ENCODE peak calls at places on chromosomes 7 and 10, in ten cellular contexts. J, T, E, P, O, R, B, Y, W and S are unnamed samples.
A peak's percentile ranks its signal among the peaks of the same experiment; 100 is the strongest.

GRCh38 chr10:7622969-7623368 is 43.8 kb downstream of the ITIH5 start:
- DNase-seq in B (peak; percentile 60), J (peak; percentile 13), O (no peak), T (no peak), P (no peak), W (no peak), R (no peak), Y (no peak), E (no peak), S (no peak)

GRCh38 chr10:63588436-63589180 is 67.4 kb downstream of the REEP3 start:
- DNase-seq in E (no peak), J (no peak), P (peak; percentile 22), R (no peak), B (no peak), Y (no peak), T (no peak), W (peak; percentile 24), O (peak; percentile 54), S (peak; percentile 61)

GRCh38 chr10:123998197-123999141 is 94.9 kb downstream of the CHST15 start:
- DNase-seq in Y (no peak), T (no peak), B (no peak), W (no peak), E (no peak), O (no peak), P (no peak), R (no peak), J (no peak), S (no peak)

GRCh38 chr10:101091546-101092290 is 29.9 kb downstream of the KAZALD1 start:
- DNase-seq in B (no peak), T (no peak), P (no peak), W (no peak), R (no peak), O (no peak), Y (no peak), E (no peak), J (no peak), S (peak; percentile 74)

GRCh38 chr7:111647881-111648280 is 85.6 kb upstream of the IMMP2L start:
- DNase-seq in B (no peak), E (no peak), R (no peak), O (no peak), W (no peak), Y (no peak), T (no peak), J (no peak), P (no peak), S (no peak)

GRCh38 chr7:12635830-12636229 is 51.6 kb upstream of the ARL4A start:
- DNase-seq in R (no peak), J (no peak), W (peak; percentile 67), Y (no peak), O (peak; percentile 41), E (no peak), P (no peak), T (no peak), B (no peak), S (no peak)

GRCh38 chr7:111107989-111108388 is 17.1 kb downstream of the LRRN3 start:
- DNase-seq in R (no peak), W (peak; percentile 38), O (no peak), T (no peak), J (no peak), B (no peak), E (no peak), P (no peak), Y (no peak), S (peak; percentile 81)

GRCh38 chr10:110802551-110803238 is 69.0 kb upstream of the PDCD4 start:
- DNase-seq in J (no peak), W (peak; percentile 90), Y (peak; percentile 50), B (no peak), T (no peak), O (peak; percentile 86), E (peak; percentile 85), R (no peak), P (peak; percentile 88), S (peak; percentile 92)

GRCh38 chr7:101097561-101097960 is 12.3 kb downstream of the TRIM56 start:
- DNase-seq in Y (no peak), P (no peak), W (no peak), O (no peak), T (no peak), B (no peak), R (no peak), E (no peak), J (no peak), S (no peak)

GRCh38 chr7:116570306-116570705 is 45.5 kb downstream of the CAV1 start:
- DNase-seq in T (no peak), R (no peak), W (peak; percentile 56), Y (no peak), E (no peak), J (no peak), P (peak; percentile 29), O (no peak), B (no peak), S (no peak)

GRCh38 chr10:44647877-44648542 is 263.1 kb upstream of the CXCL12 start:
- DNase-seq in B (no peak), Y (no peak), J (no peak), T (no peak), E (peak; percentile 30), P (peak; percentile 92), R (no peak), O (no peak), W (peak; percentile 61), S (no peak)

GRCh38 chr7:88845091-88845490 is 49.6 kb upstream of the TEX47 start:
- DNase-seq in B (no peak), P (no peak), Y (no peak), W (no peak), T (no peak), J (no peak), O (no peak), E (no peak), R (no peak), S (no peak)

GRCh38 chr10:71846816-71847215 is 4.2 kb downstream of the PSAP start:
- DNase-seq in Y (no peak), P (no peak), B (no peak), R (no peak), O (no peak), J (no peak), T (no peak), W (no peak), E (no peak), S (peak; percentile 6)

GRCh38 chr10:101002456-101002855 is 2.8 kb downstream of the LZTS2 start:
- DNase-seq in T (no peak), B (no peak), Y (no peak), E (no peak), W (no peak), R (no peak), P (no peak), O (no peak), J (no peak), S (no peak)

GRCh38 chr10:31291123-31291522 is 27.9 kb upstream of the ZEB1 start:
- DNase-seq in R (no peak), B (no peak), O (no peak), T (no peak), Y (no peak), P (no peak), E (no peak), J (no peak), W (no peak), S (no peak)

GRCh38 chr7:55129409-55130078 is 110.7 kb downstream of the EGFR start:
- DNase-seq in E (peak; percentile 63), J (no peak), R (no peak), Y (no peak), W (peak; percentile 88), P (peak; percentile 40), T (no peak), O (peak; percentile 56), B (no peak), S (no peak)

GRCh38 chr7:30989008-30989823 is 25.5 kb downstream of the GHRHR start:
- DNase-seq in P (no peak), E (no peak), Y (no peak), B (no peak), R (no peak), W (no peak), O (no peak), J (no peak), T (no peak), S (peak; percentile 34)

GRCh38 chr10:77566228-77566627 is 71.4 kb downstream of the KCNMA1 start:
- DNase-seq in O (no peak), T (no peak), R (no peak), Y (no peak), J (no peak), E (no peak), P (no peak), B (no peak), W (no peak), S (no peak)

GRCh38 chr7:1922071-1922869 is 252.2 kb downstream of the ELFN1 start:
- DNase-seq in P (no peak), R (peak; percentile 69), T (no peak), O (no peak), J (no peak), W (no peak), Y (no peak), E (peak; percentile 43), B (no peak), S (no peak)

GRCh38 chr10:130127612-130128607 is 8.3 kb upstream of the GLRX3 start:
- DNase-seq in O (peak; percentile 73), T (peak; percentile 27), P (peak; percentile 78), E (peak; percentile 71), B (peak; percentile 89), R (peak; percentile 58), Y (peak; percentile 44), W (peak; percentile 74), J (peak; percentile 69), S (peak; percentile 65)

GRCh38 chr7:139958599-139959380 is 104.0 kb downstream of the PARP12 start:
- DNase-seq in E (peak; percentile 63), T (no peak), Y (no peak), P (no peak), W (peak; percentile 5), B (no peak), O (no peak), J (no peak), R (no peak), S (no peak)

GRCh38 chr10:9634466-9634865 is 1383.2 kb upstream of the CELF2 start:
- DNase-seq in R (no peak), B (no peak), P (peak; percentile 7), W (peak; percentile 2), Y (no peak), T (no peak), J (no peak), O (no peak), E (peak; percentile 87), S (no peak)